ENCODE peak calls at places on chromosomes 5 and 9, in five cellular contexts. F, S, M, O and Z are unnamed samples.

GRCh38 chr5:170028124-170028523 is 47.8 kb upstream of the INSYN2B start:
- DNase-seq in O (no peak), S (no peak), F (no peak), M (no peak), Z (no peak)

GRCh38 chr5:162248107-162248713 is 180.6 kb downstream of the GABRG2 start:
- DNase-seq in M (peak; percentile 86), S (no peak), O (no peak), F (no peak), Z (no peak)

GRCh38 chr9:27468450-27469110 is 55.5 kb upstream of the IFNK start:
- DNase-seq in M (no peak), O (no peak), F (no peak), S (no peak), Z (no peak)

GRCh38 chr5:67774796-67775195 is 440.8 kb upstream of the PIK3R1 start:
- DNase-seq in M (no peak), F (no peak), S (no peak), O (no peak), Z (no peak)

GRCh38 chr9:112841261-112841660 is 49.4 kb downstream of the SLC46A2 start:
- DNase-seq in O (no peak), S (no peak), M (no peak), F (no peak), Z (no peak)

GRCh38 chr5:126648471-126648870 is 47.7 kb downstream of the PHAX start:
- DNase-seq in S (no peak), F (no peak), O (no peak), M (no peak), Z (no peak)

GRCh38 chr5:2256646-2257288 is 374.0 kb upstream of the IRX4 start:
- DNase-seq in F (no peak), M (no peak), O (no peak), S (no peak), Z (no peak)

GRCh38 chr9:2013688-2014087 is 1.5 kb upstream of the SMARCA2 start:
- DNase-seq in F (no peak), M (no peak), O (no peak), S (no peak), Z (no peak)

GRCh38 chr5:11878846-11879245 is 25.4 kb downstream of the CTNND2 start:
- DNase-seq in S (no peak), O (no peak), F (no peak), M (no peak), Z (no peak)

GRCh38 chr5:146622391-146622790 is 106.4 kb upstream of the GPR151 start:
- DNase-seq in M (no peak), O (no peak), F (no peak), S (no peak), Z (no peak)

GRCh38 chr9:2602704-2603116 is 18.9 kb upstream of the VLDLR start:
- DNase-seq in F (no peak), O (peak; percentile 25), M (no peak), S (no peak), Z (no peak)

GRCh38 chr9:136093995-136094881 is 851 bp downstream of the NACC2 start:
- DNase-seq in F (peak; percentile 83), O (peak; percentile 66), S (peak; percentile 60), M (peak; percentile 34), Z (peak; percentile 72)

GRCh38 chr9:125433461-125434001 is 171.9 kb downstream of the GAPVD1 start:
- DNase-seq in O (no peak), M (no peak), S (no peak), F (no peak), Z (no peak)

GRCh38 chr5:93417500-93417899 is 163.5 kb downstream of the NR2F1-AS1 start:
- DNase-seq in O (no peak), S (no peak), M (no peak), F (no peak), Z (no peak)
- H3K27ac ChIP-seq in O (no peak overlapping the region), S (no peak overlapping the region), M (no peak overlapping the region), F (no peak overlapping the region), Z (no peak overlapping the region)

GRCh38 chr5:71816307-71816706 is 97.2 kb downstream of the CARTPT start:
- DNase-seq in O (no peak), M (no peak), F (no peak), S (no peak), Z (no peak)
- H3K4me1 ChIP-seq in O (no peaks in the 10 kb centered on the region), M (no peaks in the 10 kb centered on the region), F (no peaks in the 10 kb centered on the region), S (no peaks in the 10 kb centered on the region), Z (no peaks in the 10 kb centered on the region)

GRCh38 chr9:127457191-127457878 is 6.0 kb downstream of the LRSAM1 start:
- DNase-seq in M (peak; percentile 27), F (no peak), O (no peak), S (no peak), Z (no peak)

GRCh38 chr9:127455299-127455992 is 4.1 kb downstream of the LRSAM1 start:
- DNase-seq in F (peak; percentile 46), M (no peak), S (no peak), O (no peak), Z (no peak)

GRCh38 chr9:127463891-127464290 is 12.6 kb downstream of the LRSAM1 start:
- DNase-seq in S (no peak), O (peak; percentile 61), F (peak; percentile 55), M (no peak), Z (no peak)

GRCh38 chr9:127463382-127463781 is 12.1 kb downstream of the LRSAM1 start:
- DNase-seq in O (no peak), F (no peak), M (no peak), S (no peak), Z (no peak)

GRCh38 chr9:127458921-127459320 is 7.6 kb downstream of the LRSAM1 start:
- DNase-seq in F (peak; percentile 68), O (no peak), S (no peak), M (no peak), Z (no peak)
- H3K27ac ChIP-seq in F (peak overlapping the region; percentile 17), O (no peak overlapping the region), S (no peak overlapping the region), M (no peak overlapping the region), Z (no peak overlapping the region)

GRCh38 chr9:94174164-94174563 is 84.9 kb upstream of the ZNF169 start:
- DNase-seq in M (no peak), O (no peak), S (no peak), F (no peak), Z (no peak)

GRCh38 chr9:94175669-94176068 is 83.4 kb upstream of the ZNF169 start:
- DNase-seq in O (no peak), F (no peak), M (peak; percentile 57), S (no peak), Z (no peak)

GRCh38 chr9:94173632-94174031 is 85.5 kb upstream of the ZNF169 start:
- DNase-seq in F (no peak), O (no peak), M (no peak), S (no peak), Z (no peak)

GRCh38 chr9:94178927-94179326 is 80.2 kb upstream of the ZNF169 start:
- DNase-seq in S (no peak), F (no peak), O (no peak), M (no peak), Z (no peak)

GRCh38 chr9:94176582-94176981 is 82.5 kb upstream of the ZNF169 start:
- DNase-seq in O (no peak), M (no peak), F (no peak), S (no peak), Z (no peak)
- H3K4me1 ChIP-seq in O (peaks cover 8% of the 10 kb centered on the region), M (peaks cover 19% of the 10 kb centered on the region), F (peaks cover 99% of the 10 kb centered on the region), S (peaks cover 99% of the 10 kb centered on the region), Z (peaks cover 32% of the 10 kb centered on the region)

GRCh38 chr9:91840882-91841281 is 109.1 kb downstream of the ROR2 start:
- DNase-seq in S (no peak), F (no peak), M (no peak), O (no peak), Z (no peak)

GRCh38 chr9:91840469-91840868 is 109.6 kb downstream of the ROR2 start:
- DNase-seq in S (no peak), O (no peak), M (no peak), F (no peak), Z (no peak)

GRCh38 chr9:91841591-91841990 is 108.4 kb downstream of the ROR2 start:
- DNase-seq in S (no peak), O (no peak), M (no peak), F (no peak), Z (no peak)

GRCh38 chr9:91837982-91838731 is 111.9 kb downstream of the ROR2 start:
- DNase-seq in M (no peak), F (peak; percentile 67), O (peak; percentile 65), S (no peak), Z (no peak)

DNA sequence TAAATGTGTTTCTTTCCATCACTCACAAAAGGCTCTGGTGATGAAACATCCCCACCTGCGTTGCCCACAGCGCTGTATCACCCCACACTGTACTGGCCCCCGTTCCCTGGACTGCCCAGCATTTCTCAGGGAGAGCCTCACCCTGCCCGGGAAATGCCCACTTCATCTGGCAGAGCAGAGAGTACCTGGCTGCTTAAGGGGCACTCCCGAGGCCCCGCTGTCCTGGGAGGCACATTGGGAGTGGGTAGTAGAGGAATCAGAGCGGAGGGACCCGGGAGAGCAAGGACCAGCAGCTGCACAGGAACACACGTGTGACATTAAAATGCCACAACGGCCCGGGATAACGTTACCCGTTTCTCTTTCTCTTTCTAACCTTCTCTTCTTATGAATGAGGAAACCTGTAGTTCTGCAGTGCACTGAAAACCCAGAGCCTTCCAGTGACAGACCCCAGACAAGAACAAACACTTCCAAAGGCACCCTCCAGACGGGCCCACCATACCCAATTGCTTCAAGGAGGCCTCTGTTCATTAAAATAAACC is 110.0 kb downstream of the ROR2 start:
- DNase-seq in F (no peak), S (no peak), M (no peak), O (no peak), Z (no peak)
- H3K27ac ChIP-seq in F (no peak overlapping the region), S (no peak overlapping the region), M (no peak overlapping the region), O (no peak overlapping the region), Z (no peak overlapping the region)

DNA sequence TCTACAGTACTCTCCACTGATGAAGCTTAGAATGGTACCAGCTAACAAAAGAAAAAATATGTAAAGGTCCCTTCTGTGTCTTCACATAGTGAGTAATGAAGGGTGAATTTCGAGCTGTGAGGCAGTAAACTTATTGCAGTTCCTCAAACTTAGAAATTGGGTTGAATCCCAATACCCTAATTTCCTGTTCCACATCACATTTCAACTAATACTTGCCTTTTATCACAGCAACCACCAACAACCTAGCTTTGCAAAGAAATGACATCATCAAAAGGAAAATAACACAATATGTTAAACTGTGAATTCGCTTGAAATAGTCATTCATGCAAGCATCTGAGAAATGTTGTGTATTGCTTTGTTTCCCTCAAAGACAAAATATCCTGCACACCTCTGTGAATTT is 9.4 kb upstream of the TNFAIP8 start:
- DNase-seq in M (no peak), O (no peak), F (no peak), S (no peak), Z (no peak)
- H3K4me1 ChIP-seq in M (peaks cover 2% of the 10 kb centered on the region), O (peaks cover 14% of the 10 kb centered on the region), F (peaks cover 1% of the 10 kb centered on the region), S (no peaks in the 10 kb centered on the region), Z (peaks cover 86% of the 10 kb centered on the region)

GRCh38 chr9:78577507-78577906 is 280.6 kb downstream of the PSAT1 start:
- DNase-seq in S (no peak), O (no peak), M (no peak), F (no peak), Z (no peak)
- H3K27ac ChIP-seq in S (no peak overlapping the region), O (no peak overlapping the region), M (no peak overlapping the region), F (no peak overlapping the region), Z (no peak overlapping the region)

GRCh38 chr5:172564187-172564586 is 76.9 kb upstream of the NEURL1B start:
- DNase-seq in S (no peak), F (no peak), M (no peak), O (no peak), Z (no peak)
- H3K4me1 ChIP-seq in S (no peaks in the 10 kb centered on the region), F (peaks cover 4% of the 10 kb centered on the region), M (no peaks in the 10 kb centered on the region), O (peaks cover 28% of the 10 kb centered on the region), Z (no peaks in the 10 kb centered on the region)

DNA sequence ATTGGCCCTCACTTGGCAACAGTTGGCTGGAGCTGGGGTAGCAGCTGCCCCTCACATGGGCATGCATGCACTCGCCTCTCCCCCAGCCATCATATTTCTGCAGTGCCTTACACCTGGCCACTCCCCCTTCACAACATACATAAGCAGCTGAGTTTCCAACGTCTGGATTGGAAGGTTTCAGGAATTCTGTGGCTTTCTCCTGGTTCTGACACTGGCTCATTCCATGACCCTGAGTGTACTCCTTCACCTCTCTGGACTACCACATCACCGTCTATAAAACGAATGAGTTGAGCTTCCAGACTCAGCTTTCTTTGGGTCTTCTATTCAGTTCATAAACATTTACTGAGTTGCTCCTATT is 84.3 kb downstream of the GALNT10 start:
- DNase-seq in O (no peak), S (no peak), F (no peak), M (no peak), Z (no peak)
- H3K27ac ChIP-seq in O (no peak overlapping the region), S (peak overlapping the region; percentile 58), F (no peak overlapping the region), M (no peak overlapping the region), Z (no peak overlapping the region)